ENCODE peak calls at places on chromosome 22, in eight cellular contexts. E is heart left ventricle, M is body of pancreas, O is iPS DF 19.7, D is iPS DF 6.9, Z is NCI-H1694 treated with DMSO at 0.1 percent for 48 hours, R is fibroblast of mammary gland, X is KBM-7. L is an unnamed sample.

GRCh38 chr22:44497218-44497903 is 672 bp downstream of the RTL6 start:
- DNase-seq in E (no peak), M (peak), O (no peak), D (no peak), Z (no peak), R (peak), X (no peak), L (peak)

GRCh38 chr22:39319284-39320170 is at the start of gene RPL3:
- DNase-seq in E (peak), M (peak), O (peak), D (peak), Z (peak), R (peak), X (peak), L (peak)

GRCh38 chr22:22945195-22945594 is 57.6 kb downstream of the IGLL5 start:
- DNase-seq in E (no peak), M (no peak), O (no peak), D (no peak), Z (no peak), R (no peak), X (no peak), L (no peak)

GRCh38 chr22:43172191-43172590 is 14.7 kb downstream of the TTLL12 start:
- DNase-seq in E (no peak), M (no peak), O (no peak), D (no peak), Z (no peak), R (no peak), X (no peak), L (no peak)

GRCh38 chr22:27843441-27843840 is 41.9 kb upstream of the MN1 start:
- DNase-seq in E (no peak), M (no peak), O (no peak), D (no peak), Z (no peak), R (no peak), X (no peak), L (no peak)

GRCh38 chr22:27228771-27229170 is 571.4 kb downstream of the MIAT start:
- DNase-seq in E (no peak), M (no peak), O (no peak), D (no peak), Z (no peak), R (no peak), X (no peak), L (no peak)

GRCh38 chr22:38305481-38306448 is 11.5 kb downstream of the CSNK1E start:
- DNase-seq in E (no peak), M (peak), O (no peak), D (no peak), Z (no peak), R (peak), X (no peak), L (no peak)

GRCh38 chr22:48438096-48438495 is 1389.6 kb downstream of the BRD1 start:
- DNase-seq in E (no peak), M (no peak), O (no peak), D (no peak), Z (no peak), R (no peak), X (no peak), L (no peak)

GRCh38 chr22:49997932-49998717 is 14.4 kb downstream of the IL17REL start:
- DNase-seq in E (no peak), M (no peak), O (no peak), D (no peak), Z (no peak), R (no peak), X (no peak), L (no peak)